ENCODE peak calls at places on chromosome 11, in nine cellular contexts. E, I, K, L, W, Y, J, F and B are unnamed samples.

GRCh38 chr11:103940542-103940941 is 95.9 kb upstream of the DDI1 start:
- DNase-seq in K (no peak), W (peak), F (no peak), L (no peak), Y (no peak), E (no peak), J (no peak), I (no peak), B (no peak)

GRCh38 chr11:86671386-86672006 is 920 bp downstream of the ME3 start:
- DNase-seq in K (peak), W (peak), I (peak), Y (no peak), L (no peak), J (no peak), E (peak), F (peak), B (peak)

GRCh38 chr11:120211522-120212258 is 858 bp downstream of the OAF start:
- DNase-seq in K (no peak), E (no peak), F (no peak), I (peak), L (no peak), J (no peak), W (no peak), Y (no peak), B (no peak)

GRCh38 chr11:133947298-133947905 is 9.4 kb downstream of the IGSF9B start:
- DNase-seq in I (peak), E (peak), F (peak), L (no peak), Y (peak), J (no peak), W (peak), K (peak), B (no peak)

GRCh38 chr11:102757823-102758549 is 22.4 kb downstream of the MMP10 start:
- DNase-seq in E (no peak), Y (no peak), F (peak), I (peak), K (peak), L (no peak), J (peak), W (peak), B (no peak)

GRCh38 chr11:126583594-126583993 is 228.1 kb downstream of the ST3GAL4 start:
- DNase-seq in K (no peak), W (no peak), F (no peak), I (no peak), E (no peak), L (no peak), J (no peak), Y (no peak), B (no peak)

GRCh38 chr11:64152841-64153691 is 12.8 kb downstream of the MACROD1 start:
- DNase-seq in E (peak), L (peak), W (peak), F (peak), K (peak), Y (peak), I (peak), J (peak), B (peak)

GRCh38 chr11:95520765-95521542 is 268.6 kb downstream of the FAM76B start:
- DNase-seq in Y (no peak), F (no peak), E (no peak), W (peak), J (no peak), L (no peak), I (no peak), K (no peak), B (no peak)

GRCh38 chr11:18245396-18245795 is 3.1 kb downstream of the SAA2 start:
- DNase-seq in Y (no peak), I (no peak), F (peak), K (no peak), L (no peak), J (no peak), W (no peak), E (no peak), B (no peak)

GRCh38 chr11:112795142-112795815 is 165.9 kb upstream of the NCAM1 start:
- DNase-seq in J (peak), F (peak), L (no peak), I (peak), W (peak), E (no peak), K (peak), Y (no peak), B (no peak)

GRCh38 chr11:33930317-33931021 is 38.6 kb upstream of the LMO2 start:
- DNase-seq in L (no peak), F (peak), J (peak), I (peak), E (no peak), K (peak), W (peak), Y (no peak), B (no peak)

GRCh38 chr11:131370090-131370751 is at the start of gene NTM:
- DNase-seq in Y (no peak), E (peak), W (no peak), K (peak), I (no peak), J (no peak), F (no peak), L (no peak), B (no peak)

GRCh38 chr11:74650498-74650897 is 58.1 kb downstream of the POLD3 start:
- DNase-seq in W (no peak), L (no peak), K (peak), Y (no peak), F (peak), E (no peak), J (no peak), I (no peak), B (no peak)

GRCh38 chr11:122215244-122215992 is 99.4 kb upstream of the BLID start:
- DNase-seq in E (peak), J (peak), F (peak), K (peak), Y (no peak), I (peak), L (no peak), W (peak), B (peak)

GRCh38 chr11:47184711-47185304 is 1.4 kb downstream of the PACSIN3 start:
- DNase-seq in Y (no peak), K (no peak), L (no peak), E (peak), J (no peak), W (no peak), F (peak), I (no peak), B (peak)

GRCh38 chr11:18100926-18101656 is 4.8 kb downstream of the SAAL1 start:
- DNase-seq in W (peak), I (no peak), K (no peak), L (peak), F (no peak), J (no peak), E (no peak), Y (no peak), B (no peak)

GRCh38 chr11:61830318-61831105 is 2.4 kb downstream of the FADS2 start:
- DNase-seq in I (no peak), K (peak), E (no peak), F (peak), W (peak), Y (no peak), J (no peak), L (no peak), B (peak)

GRCh38 chr11:1513326-1514296 is 27.0 kb upstream of the MOB2 start:
- DNase-seq in K (no peak), I (peak), J (no peak), W (no peak), L (no peak), F (no peak), Y (no peak), E (peak), B (no peak)

GRCh38 chr11:105738972-105739574 is 129.2 kb downstream of the GRIA4 start:
- DNase-seq in K (no peak), L (no peak), E (no peak), W (peak), I (no peak), J (no peak), Y (no peak), F (no peak), B (no peak)

GRCh38 chr11:116598036-116598435 is 174.8 kb downstream of the BUD13 start:
- DNase-seq in W (no peak), F (no peak), J (no peak), Y (no peak), K (no peak), I (no peak), L (no peak), E (no peak), B (no peak)

GRCh38 chr11:13687271-13687670 is 18.8 kb downstream of the FAR1 start:
- DNase-seq in W (no peak), J (no peak), Y (no peak), F (no peak), E (no peak), L (no peak), I (no peak), K (peak), B (no peak)

GRCh38 chr11:1389932-1390587 is at the start of gene BRSK2:
- DNase-seq in Y (no peak), K (no peak), L (no peak), W (peak), I (no peak), J (no peak), E (peak), F (no peak), B (peak)

GRCh38 chr11:112345708-112346107 is 85.0 kb upstream of the PLET1 start:
- DNase-seq in F (no peak), I (no peak), E (no peak), J (no peak), W (peak), L (no peak), K (no peak), Y (no peak), B (no peak)

GRCh38 chr11:47233989-47234668 is 14.5 kb downstream of the ACP2 start:
- DNase-seq in W (peak), Y (no peak), J (no peak), K (peak), I (peak), L (no peak), E (peak), F (peak), B (no peak)

GRCh38 chr11:441418-442274 is at the start of gene ANO9:
- DNase-seq in I (no peak), Y (peak), L (peak), W (peak), F (no peak), J (no peak), K (no peak), E (no peak), B (no peak)

GRCh38 chr11:12319734-12320387 is 57.5 kb upstream of the PARVA start:
- DNase-seq in L (no peak), Y (no peak), W (peak), F (no peak), I (no peak), K (no peak), J (no peak), E (no peak), B (no peak)

GRCh38 chr11:64444838-64445441 is 86.0 kb downstream of the RPS6KA4 start:
- DNase-seq in J (no peak), L (no peak), I (peak), Y (no peak), E (no peak), W (no peak), K (peak), F (peak), B (no peak)

GRCh38 chr11:112377946-112378345 is 117.3 kb upstream of the PLET1 start:
- DNase-seq in F (no peak), Y (no peak), E (no peak), K (no peak), L (no peak), J (no peak), W (no peak), I (no peak), B (no peak)

GRCh38 chr11:64582885-64583284 is 8.1 kb upstream of the SLC22A12 start:
- DNase-seq in Y (no peak), J (no peak), E (no peak), L (no peak), K (no peak), W (no peak), I (no peak), F (no peak), B (no peak)

GRCh38 chr11:45267660-45268340 is 18.3 kb downstream of the SYT13 start:
- DNase-seq in W (no peak), L (no peak), F (no peak), I (no peak), Y (no peak), K (no peak), E (no peak), J (no peak), B (no peak)

GRCh38 chr11:86172894-86173293 is 71.7 kb upstream of the EED start:
- DNase-seq in J (no peak), W (no peak), I (peak), Y (no peak), K (peak), E (no peak), F (peak), L (no peak), B (no peak)

GRCh38 chr11:102476069-102476468 is 23.5 kb upstream of the TMEM123 start:
- DNase-seq in I (no peak), F (peak), E (no peak), Y (no peak), J (no peak), W (peak), L (no peak), K (peak), B (no peak)

GRCh38 chr11:45083544-45084087 is 62.8 kb upstream of the PRDM11 start:
- DNase-seq in E (no peak), Y (no peak), K (no peak), J (no peak), I (no peak), F (no peak), L (no peak), W (peak), B (no peak)

GRCh38 chr11:110991621-110992355 is 253.7 kb upstream of the POU2AF2 start:
- DNase-seq in Y (no peak), E (no peak), L (no peak), K (peak), F (no peak), I (no peak), J (no peak), W (peak), B (no peak)

GRCh38 chr11:115617767-115618166 is 113.6 kb upstream of the CADM1 start:
- DNase-seq in E (no peak), Y (no peak), W (no peak), I (no peak), F (no peak), L (no peak), K (no peak), J (no peak), B (no peak)